ENCODE peak calls at places on chromosomes 11 and 22, in six cellular contexts. One of them, this sample, is unnamed.

GRCh38 chr11:40338739-40339138 is 1120.7 kb downstream of the LRRC4C start:
- DNase-seq in A549: no peak
- DNase-seq in gastrocnemius medialis: no peak
- DNase-seq in spleen: no peak
- DNase-seq in ovary: no peak
- DNase-seq in thyroid gland: no peak
- DNase-seq in this sample: no peak

GRCh38 chr11:130671801-130672700 is 223.6 kb downstream of the ADAMTS15 start:
- DNase-seq in spleen: no peak
- DNase-seq in thyroid gland: peak; percentile 73
- DNase-seq in gastrocnemius medialis: peak; percentile 41
- DNase-seq in ovary: no peak
- DNase-seq in A549: no peak
- DNase-seq in this sample: no peak

GRCh38 chr22:27051407-27051806 is 394.0 kb downstream of the MIAT start:
- DNase-seq in gastrocnemius medialis: no peak
- DNase-seq in A549: no peak
- DNase-seq in spleen: no peak
- DNase-seq in thyroid gland: no peak
- DNase-seq in ovary: no peak
- DNase-seq in this sample: no peak

GRCh38 chr22:49040754-49041467 is 786.8 kb downstream of the BRD1 start:
- DNase-seq in ovary: no peak
- DNase-seq in spleen: no peak
- DNase-seq in gastrocnemius medialis: no peak
- DNase-seq in thyroid gland: no peak
- DNase-seq in A549: no peak
- DNase-seq in this sample: no peak

GRCh38 chr22:39514373-39514973 is 5.9 kb upstream of the ATF4 start:
- DNase-seq in thyroid gland: peak; percentile 55
- DNase-seq in A549: peak; percentile 31
- DNase-seq in ovary: no peak
- DNase-seq in gastrocnemius medialis: no peak
- DNase-seq in spleen: no peak
- DNase-seq in this sample: peak; percentile 56

GRCh38 chr11:26753738-26754504 is 32.1 kb upstream of the SLC5A12 start:
- DNase-seq in spleen: no peak
- DNase-seq in gastrocnemius medialis: peak; percentile 30
- DNase-seq in ovary: peak; percentile 41
- DNase-seq in A549: peak; percentile 21
- DNase-seq in thyroid gland: peak; percentile 67
- DNase-seq in this sample: peak; percentile 50

GRCh38 chr11:19651654-19652053 is 61.0 kb upstream of the NAV2 start:
- DNase-seq in spleen: no peak
- DNase-seq in gastrocnemius medialis: no peak
- DNase-seq in thyroid gland: no peak
- DNase-seq in ovary: no peak
- DNase-seq in A549: no peak
- DNase-seq in this sample: no peak

GRCh38 chr11:35012467-35013191 is 96.2 kb downstream of the PDHX start:
- DNase-seq in spleen: no peak
- DNase-seq in gastrocnemius medialis: no peak
- DNase-seq in ovary: no peak
- DNase-seq in thyroid gland: no peak
- DNase-seq in A549: no peak
- DNase-seq in this sample: no peak

GRCh38 chr22:18147791-18148507 is 2.0 kb upstream of the USP18 start:
- DNase-seq in thyroid gland: no peak
- DNase-seq in A549: no peak
- DNase-seq in gastrocnemius medialis: no peak
- DNase-seq in spleen: no peak
- DNase-seq in ovary: no peak
- DNase-seq in this sample: no peak

GRCh38 chr11:95147364-95147905 is 57.8 kb downstream of the ENDOD1 start:
- DNase-seq in A549: peak; percentile 30
- DNase-seq in ovary: no peak
- DNase-seq in spleen: no peak
- DNase-seq in thyroid gland: no peak
- DNase-seq in gastrocnemius medialis: peak; percentile 53
- DNase-seq in this sample: no peak

GRCh38 chr11:69841859-69842698 is 22.9 kb upstream of the FGF3 start:
- DNase-seq in gastrocnemius medialis: no peak
- DNase-seq in A549: no peak
- DNase-seq in thyroid gland: no peak
- DNase-seq in spleen: peak; percentile 56
- DNase-seq in ovary: no peak
- DNase-seq in this sample: no peak

GRCh38 chr11:65559951-65560537 is 1.9 kb upstream of the LTBP3 start:
- DNase-seq in spleen: no peak
- DNase-seq in A549: peak; percentile 89
- DNase-seq in ovary: peak; percentile 50
- DNase-seq in thyroid gland: peak; percentile 78
- DNase-seq in gastrocnemius medialis: peak; percentile 62
- DNase-seq in this sample: no peak

GRCh38 chr22:44348963-44349950 is 36.5 kb upstream of the SHISAL1 start:
- DNase-seq in gastrocnemius medialis: no peak
- DNase-seq in A549: no peak
- DNase-seq in thyroid gland: peak; percentile 13
- DNase-seq in ovary: peak; percentile 80
- DNase-seq in spleen: no peak
- DNase-seq in this sample: no peak

GRCh38 chr11:110728883-110729282 is 16.6 kb upstream of the ARHGAP20 start:
- DNase-seq in thyroid gland: no peak
- DNase-seq in gastrocnemius medialis: no peak
- DNase-seq in A549: no peak
- DNase-seq in ovary: no peak
- DNase-seq in spleen: no peak
- DNase-seq in this sample: no peak

GRCh38 chr11:119153049-119153818 is 4.4 kb downstream of the ABCG4 start:
- DNase-seq in thyroid gland: no peak
- DNase-seq in A549: no peak
- DNase-seq in gastrocnemius medialis: no peak
- DNase-seq in ovary: no peak
- DNase-seq in spleen: no peak
- DNase-seq in this sample: no peak

GRCh38 chr11:69287968-69288882 is 5.7 kb upstream of the MYEOV start:
- DNase-seq in spleen: no peak
- DNase-seq in ovary: no peak
- DNase-seq in A549: no peak
- DNase-seq in gastrocnemius medialis: no peak
- DNase-seq in thyroid gland: no peak
- DNase-seq in this sample: peak; percentile 54

GRCh38 chr11:71269603-71270511 is 17.5 kb upstream of the SHANK2 start:
- DNase-seq in A549: no peak
- DNase-seq in ovary: no peak
- DNase-seq in thyroid gland: no peak
- DNase-seq in spleen: no peak
- DNase-seq in gastrocnemius medialis: no peak
- DNase-seq in this sample: no peak

GRCh38 chr11:11347583-11347982 is 5.5 kb downstream of the CSNK2A3 start:
- DNase-seq in thyroid gland: no peak
- DNase-seq in gastrocnemius medialis: no peak
- DNase-seq in ovary: no peak
- DNase-seq in spleen: no peak
- DNase-seq in A549: no peak
- DNase-seq in this sample: no peak

GRCh38 chr11:14554959-14555358 is 34.8 kb upstream of the PSMA1 start:
- DNase-seq in gastrocnemius medialis: no peak
- DNase-seq in ovary: no peak
- DNase-seq in spleen: no peak
- DNase-seq in thyroid gland: no peak
- DNase-seq in A549: no peak
- DNase-seq in this sample: no peak

GRCh38 chr11:45296085-45296484 is 9.9 kb upstream of the SYT13 start:
- DNase-seq in spleen: no peak
- DNase-seq in gastrocnemius medialis: no peak
- DNase-seq in A549: no peak
- DNase-seq in ovary: no peak
- DNase-seq in thyroid gland: peak; percentile 20
- DNase-seq in this sample: no peak

GRCh38 chr22:26648011-26648497 is 9.3 kb upstream of the MIAT start:
- DNase-seq in gastrocnemius medialis: no peak
- DNase-seq in spleen: peak; percentile 84
- DNase-seq in A549: no peak
- DNase-seq in thyroid gland: no peak
- DNase-seq in ovary: no peak
- DNase-seq in this sample: no peak

GRCh38 chr11:86301742-86302091 is 323 bp upstream of the HIKESHI start:
- DNase-seq in ovary: no peak
- DNase-seq in spleen: no peak
- DNase-seq in thyroid gland: no peak
- DNase-seq in A549: no peak
- DNase-seq in gastrocnemius medialis: no peak
- DNase-seq in this sample: no peak

GRCh38 chr11:13160302-13160701 is 117.3 kb upstream of the BMAL1 start:
- DNase-seq in A549: no peak
- DNase-seq in ovary: no peak
- DNase-seq in thyroid gland: no peak
- DNase-seq in spleen: no peak
- DNase-seq in gastrocnemius medialis: no peak
- DNase-seq in this sample: no peak

GRCh38 chr22:24404561-24405275 is 22.7 kb upstream of the ADORA2A start:
- DNase-seq in ovary: no peak
- DNase-seq in spleen: no peak
- DNase-seq in gastrocnemius medialis: no peak
- DNase-seq in thyroid gland: no peak
- DNase-seq in A549: no peak
- DNase-seq in this sample: no peak

GRCh38 chr11:125904678-125905077 is 370 bp downstream of the DDX25 start:
- DNase-seq in ovary: no peak
- DNase-seq in gastrocnemius medialis: no peak
- DNase-seq in spleen: no peak
- DNase-seq in thyroid gland: no peak
- DNase-seq in A549: no peak
- DNase-seq in this sample: no peak
- H3K27ac ChIP-seq in ovary: no peak overlapping the region
- H3K27ac ChIP-seq in gastrocnemius medialis: no peak overlapping the region
- H3K27ac ChIP-seq in spleen: no peak overlapping the region
- H3K27ac ChIP-seq in thyroid gland: no peak overlapping the region
- H3K27ac ChIP-seq in A549: no peak overlapping the region
- H3K27ac ChIP-seq in this sample: no peak overlapping the region

DNA sequence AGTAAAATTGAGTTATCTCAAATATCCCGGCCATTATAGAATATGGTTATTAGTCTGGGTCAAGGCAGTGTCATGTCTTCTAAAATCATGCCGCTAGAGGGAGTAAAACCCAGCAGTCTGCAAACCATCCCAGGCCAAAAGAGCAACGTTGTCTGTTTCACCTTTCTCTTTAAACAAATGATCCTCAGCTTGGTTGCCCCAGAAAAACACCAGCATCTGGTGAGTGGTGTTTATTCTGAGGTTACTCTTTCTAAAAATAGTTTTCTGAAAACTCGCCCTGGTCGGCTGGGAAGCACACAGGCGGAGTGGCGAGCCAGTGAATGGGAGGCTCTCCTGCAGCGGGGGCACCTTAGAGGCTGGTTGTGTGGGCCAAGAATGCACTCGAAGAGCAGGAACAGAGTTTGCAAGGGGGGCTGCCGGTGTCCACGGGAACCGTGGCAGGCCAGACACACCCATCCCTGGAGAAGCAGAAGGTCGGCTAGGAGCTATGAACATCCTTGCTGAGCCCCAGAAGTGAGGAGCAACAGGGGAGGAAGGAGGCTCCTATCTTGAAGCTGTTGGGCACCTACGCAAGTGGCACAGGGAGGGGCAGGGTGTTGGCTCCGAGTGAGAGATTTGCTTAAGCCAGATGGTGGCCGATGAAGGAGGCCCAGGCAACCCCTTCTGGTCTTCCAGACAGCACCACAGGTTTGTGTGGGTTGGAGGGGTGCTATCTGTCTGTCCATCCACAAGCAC is 297.1 kb downstream of the ETS1 start:
- DNase-seq in A549: peak; percentile 55
- DNase-seq in ovary: peak; percentile 41
- DNase-seq in spleen: peak; percentile 87
- DNase-seq in thyroid gland: peak; percentile 83
- DNase-seq in gastrocnemius medialis: peak; percentile 35
- DNase-seq in this sample: peak; percentile 60
- TF ChIP-seq POLR2A in A549: no peak
- TF ChIP-seq POLR2A in ovary: no peak
- TF ChIP-seq POLR2A in spleen: no peak
- TF ChIP-seq POLR2A in thyroid gland: no peak
- TF ChIP-seq POLR2A in gastrocnemius medialis: no peak
- TF ChIP-seq POLR2A in this sample: peak; percentile 32

GRCh38 chr11:121889931-121890330 is 226.1 kb downstream of the BLID start:
- DNase-seq in spleen: no peak
- DNase-seq in ovary: no peak
- DNase-seq in thyroid gland: no peak
- DNase-seq in A549: no peak
- DNase-seq in gastrocnemius medialis: no peak
- DNase-seq in this sample: no peak
- H3K27ac ChIP-seq in spleen: no peak overlapping the region
- H3K27ac ChIP-seq in ovary: no peak overlapping the region
- H3K27ac ChIP-seq in thyroid gland: no peak overlapping the region
- H3K27ac ChIP-seq in A549: no peak overlapping the region
- H3K27ac ChIP-seq in gastrocnemius medialis: no peak overlapping the region
- H3K27ac ChIP-seq in this sample: no peak overlapping the region

GRCh38 chr22:31492151-31492550 is 2.5 kb upstream of the EIF4ENIF1 start:
- DNase-seq in thyroid gland: no peak
- DNase-seq in gastrocnemius medialis: no peak
- DNase-seq in ovary: no peak
- DNase-seq in A549: no peak
- DNase-seq in spleen: no peak
- DNase-seq in this sample: no peak

GRCh38 chr22:31496735-31497146 is 405 bp downstream of the SFI1 start:
- DNase-seq in ovary: peak; percentile 50
- DNase-seq in gastrocnemius medialis: no peak
- DNase-seq in spleen: peak; percentile 92
- DNase-seq in A549: no peak
- DNase-seq in thyroid gland: peak; percentile 26
- DNase-seq in this sample: peak; percentile 52

GRCh38 chr22:31495343-31495742 is 993 bp upstream of the SFI1 start:
- DNase-seq in spleen: no peak
- DNase-seq in thyroid gland: peak; percentile 8
- DNase-seq in ovary: no peak
- DNase-seq in A549: no peak
- DNase-seq in gastrocnemius medialis: no peak
- DNase-seq in this sample: no peak

GRCh38 chr22:31497148-31497938 is 1.0 kb downstream of the SFI1 start:
- DNase-seq in ovary: no peak
- DNase-seq in thyroid gland: no peak
- DNase-seq in spleen: no peak
- DNase-seq in A549: no peak
- DNase-seq in gastrocnemius medialis: no peak
- DNase-seq in this sample: no peak

DNA sequence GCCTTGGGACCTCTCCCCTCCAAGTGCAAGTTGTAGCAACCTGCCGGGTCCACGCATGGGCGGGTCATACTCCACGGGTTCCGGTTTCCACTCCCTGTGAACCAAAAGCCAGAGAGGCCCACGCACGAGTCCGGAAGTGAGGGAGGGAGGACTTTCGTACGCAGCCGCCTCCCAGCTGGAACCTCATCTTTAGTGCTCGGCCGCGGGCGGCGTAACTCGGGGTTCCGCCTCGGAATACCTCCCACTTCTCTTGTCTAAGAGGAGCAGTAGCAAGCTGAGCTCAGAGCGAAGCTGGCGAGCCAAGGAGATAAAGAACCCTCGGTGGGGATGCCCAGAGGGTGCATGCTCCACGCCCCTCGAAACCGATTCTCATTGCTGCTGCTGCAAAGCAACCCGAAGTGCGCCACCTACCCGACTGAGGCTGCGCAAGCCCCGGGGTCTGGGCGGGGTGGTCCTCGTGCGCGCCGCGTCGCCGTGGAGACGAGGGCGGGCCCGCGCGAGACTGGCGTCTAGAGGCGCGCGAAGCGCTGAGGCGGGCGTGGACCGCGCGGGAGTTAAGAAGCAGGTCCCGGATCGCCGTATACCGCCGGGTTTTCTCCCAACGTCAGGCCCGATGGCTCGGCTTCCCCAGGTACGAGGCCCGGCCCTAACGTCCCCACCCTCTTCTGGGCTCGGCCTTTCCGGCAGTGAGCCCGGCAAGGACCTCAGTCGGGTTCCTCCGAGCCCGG is at the start of gene SFI1:
- DNase-seq in gastrocnemius medialis: peak; percentile 77
- DNase-seq in A549: peak; percentile 66
- DNase-seq in ovary: peak; percentile 92
- DNase-seq in thyroid gland: peak; percentile 94
- DNase-seq in spleen: peak; percentile 98
- DNase-seq in this sample: peak; percentile 95
- TF ChIP-seq POLR2A in gastrocnemius medialis: peak; percentile 13
- TF ChIP-seq POLR2A in A549: peak; percentile 57
- TF ChIP-seq POLR2A in ovary: peak; percentile 16
- TF ChIP-seq POLR2A in thyroid gland: no peak
- TF ChIP-seq POLR2A in spleen: no peak
- TF ChIP-seq POLR2A in this sample: peak; percentile 50

This sample was measured in right lobe of liver.